ENCODE peak calls at places on chromosomes 11 and 22, in five cellular contexts. W is naive thymus-derived CD8-positive, alpha-beta T cell; L is T-helper 17 cell; E is activated CD4-positive, alpha-beta T cell treated with anti-CD3 and anti-CD28 coated beads for 36 hours; H is CD4-positive, alpha-beta T cell. P is an unnamed sample.

GRCh38 chr22:17431179-17431578 is 61.9 kb downstream of the CECR2 start:
- ATAC-seq in H (no peak), W (no peak), L (no peak), E (no peak), P (no peak)

GRCh38 chr11:116217006-116217405 is 555.8 kb downstream of the BUD13 start:
- ATAC-seq in W (no peak), L (no peak), E (no peak), H (no peak), P (no peak)

GRCh38 chr11:49405743-49406142 is 197.3 kb upstream of the FOLH1 start:
- ATAC-seq in H (no peak), W (no peak), E (no peak), L (no peak), P (no peak)

GRCh38 chr11:59981106-59981770 is 17.4 kb downstream of the OOSP4A start:
- ATAC-seq in W (no peak), L (no peak), H (no peak), E (no peak), P (no peak)

GRCh38 chr11:827861-828167 is at the start of gene CRACR2B:
- ATAC-seq in L (no peak), W (no peak), H (no peak), E (no peak), P (no peak)

GRCh38 chr11:126231725-126232459 is 20.3 kb downstream of the FAM118B start:
- ATAC-seq in L (no peak), H (no peak), W (no peak), E (no peak), P (no peak)

GRCh38 chr11:74842967-74843366 is 94.3 kb downstream of the RNF169 start:
- ATAC-seq in W (no peak), E (no peak), H (no peak), L (no peak), P (no peak)

GRCh38 chr11:107040447-107041444 is 22.5 kb upstream of the GUCY1A2 start:
- ATAC-seq in L (no peak), E (no peak), H (no peak), W (no peak), P (no peak)

GRCh38 chr22:46178755-46179505 is 28.6 kb downstream of the PPARA start:
- ATAC-seq in W (no peak), E (no peak), L (no peak), H (no peak), P (no peak)

GRCh38 chr11:46247664-46248063 is 29.8 kb upstream of the CREB3L1 start:
- ATAC-seq in L (peak), H (peak), E (no peak), W (no peak), P (no peak)

GRCh38 chr11:123100378-123101085 is 38.6 kb upstream of the HSPA8 start:
- ATAC-seq in E (peak), L (no peak), W (peak), H (peak), P (no peak)

GRCh38 chr22:23752090-23752691 is 1.3 kb upstream of the ZNF70 start:
- ATAC-seq in H (no peak), W (no peak), E (no peak), L (peak), P (no peak)

GRCh38 chr11:122756417-122756816 is 81.9 kb upstream of the CRTAM start:
- ATAC-seq in E (no peak), W (peak), L (peak), H (peak), P (peak)

GRCh38 chr11:78651923-78652602 is 77.4 kb upstream of the NARS2 start:
- ATAC-seq in H (no peak), W (no peak), L (no peak), E (peak), P (no peak)

GRCh38 chr11:69044111-69045013 is 4.4 kb upstream of the TPCN2 start:
- ATAC-seq in L (no peak), E (no peak), W (no peak), H (no peak), P (peak)

P was measured in gastroesophageal sphincter.